ENCODE peak calls at places on chromosomes 4 and X, in ten cellular contexts. R is stimulated activated CD4-positive, alpha-beta T cell treated with anti-CD3 and anti-CD28 coated beads, Interleukin-12 subunit alpha, Interleukin-12 subunit beta, amount 100 ng/mL, for 48 hours; G is NCI-H1417; A is stimulated activated CD8-positive, alpha-beta memory T cell treated with anti-CD3 and anti-CD28 coated beads, Interleukin-2, amount 100 ng/mL, for 1 hour; E is esophagus squamous epithelium; O is iPS-NIHi11; Y is dorsolateral prefrontal cortex; T is EL; U is sciatic nerve; B is GM12864. K is an unnamed sample.

GRCh38 chr4:144645621-144646522 is at the start of gene HHIP:
- DNase-seq in G (peak; percentile 45), E (no peak), B (no peak), U (peak; percentile 78), T (peak; percentile 59), O (peak; percentile 71), Y (peak; percentile 76), R (no peak), A (no peak), K (peak; percentile 11)

GRCh38 chr4:65670331-65671031 is at the start of gene EPHA5:
- DNase-seq in B (no peak), O (peak; percentile 69), T (peak; percentile 80), U (peak; percentile 88), R (peak; percentile 0), A (no peak), G (peak; percentile 73), E (no peak), Y (peak; percentile 77), K (peak; percentile 1)

GRCh38 chr4:7127591-7127990 is 59.7 kb upstream of the GRPEL1 start:
- DNase-seq in O (no peak), U (no peak), R (no peak), G (no peak), T (no peak), B (no peak), E (no peak), A (no peak), Y (no peak), K (no peak)

GRCh38 chr4:19348746-19349145 is 903.0 kb upstream of the SLIT2 start:
- DNase-seq in O (no peak), G (no peak), T (no peak), Y (no peak), E (no peak), R (no peak), A (no peak), B (no peak), U (no peak), K (no peak)

GRCh38 chr4:121126449-121127006 is 37.6 kb downstream of the TNIP3 start:
- DNase-seq in A (no peak), R (no peak), Y (no peak), B (no peak), U (no peak), E (no peak), O (no peak), T (no peak), G (no peak), K (no peak)

GRCh38 chr4:86508436-86508835 is 85.7 kb upstream of the PTPN13 start:
- DNase-seq in R (no peak), B (no peak), Y (no peak), T (peak; percentile 71), U (no peak), A (no peak), G (no peak), O (no peak), E (no peak), K (no peak)

GRCh38 chrX:110992611-110993010 is 103.4 kb upstream of the PAK3 start:
- DNase-seq in Y (no peak), O (peak; percentile 46), A (no peak), T (peak; percentile 2), B (no peak), G (peak; percentile 48), R (peak; percentile 15), U (no peak), E (no peak), K (peak; percentile 39)

GRCh38 chrX:129622757-129623301 is 31.9 kb downstream of the APLN start:
- DNase-seq in B (no peak), E (no peak), T (peak; percentile 69), Y (no peak), R (no peak), G (no peak), A (no peak), U (no peak), O (peak; percentile 29), K (no peak)

GRCh38 chrX:134604701-134605271 is 53.5 kb downstream of the PLAC1 start:
- DNase-seq in R (no peak), E (no peak), U (no peak), Y (no peak), O (no peak), B (no peak), T (no peak), A (no peak), G (peak; percentile 48), K (no peak)

GRCh38 chrX:39167791-39168190 is 366.5 kb downstream of the MID1IP1 start:
- DNase-seq in T (no peak), B (no peak), O (no peak), E (no peak), R (no peak), A (no peak), G (no peak), Y (no peak), U (no peak), K (no peak)

GRCh38 chr4:144582975-144583374 is 63.0 kb upstream of the HHIP start:
- DNase-seq in U (no peak), A (no peak), R (no peak), B (no peak), Y (no peak), E (no peak), T (no peak), G (no peak), O (no peak), K (no peak)

GRCh38 chr4:122739174-122739573 is 6.7 kb downstream of the BBS12 start:
- DNase-seq in A (no peak), B (no peak), O (no peak), T (peak; percentile 66), R (no peak), G (no peak), U (no peak), Y (no peak), E (no peak), K (no peak)

GRCh38 chr4:163378661-163379060 is 35.0 kb downstream of the NPY5R start:
- DNase-seq in B (no peak), A (no peak), T (no peak), E (no peak), G (no peak), U (no peak), Y (no peak), O (no peak), R (no peak), K (no peak)

GRCh38 chrX:50067435-50068292 is 133.1 kb downstream of the AKAP4 start:
- DNase-seq in O (peak; percentile 74), U (no peak), G (peak; percentile 59), A (no peak), Y (peak; percentile 30), B (no peak), E (no peak), R (no peak), T (peak; percentile 11), K (no peak)

GRCh38 chrX:28581522-28581921 is 5.7 kb upstream of the IL1RAPL1 start:
- DNase-seq in A (no peak), G (no peak), O (no peak), U (no peak), T (no peak), R (no peak), E (no peak), Y (no peak), B (no peak), K (no peak)

GRCh38 chr4:142203505-142203904 is 567.1 kb downstream of the IL15 start:
- DNase-seq in B (no peak), R (no peak), T (no peak), E (no peak), A (no peak), O (no peak), G (no peak), Y (no peak), U (no peak), K (no peak)

GRCh38 chr4:74435296-74435695 is 9.6 kb upstream of the AREG start:
- DNase-seq in Y (no peak), R (no peak), O (no peak), A (no peak), T (no peak), B (no peak), E (no peak), U (no peak), G (no peak), K (no peak)

GRCh38 chr4:164204434-164204833 is 549.5 kb upstream of the SMIM31 start:
- DNase-seq in Y (no peak), O (peak; percentile 40), A (no peak), E (no peak), B (no peak), T (peak; percentile 4), G (no peak), R (no peak), U (no peak), K (no peak)

GRCh38 chr4:141497627-141498026 is 138.8 kb upstream of the IL15 start:
- DNase-seq in Y (no peak), O (no peak), U (no peak), R (no peak), A (no peak), B (peak; percentile 18), G (no peak), T (no peak), E (no peak), K (no peak)

GRCh38 chrX:72634321-72634720 is 61.7 kb upstream of the HDAC8 start:
- DNase-seq in G (no peak), T (no peak), R (no peak), E (no peak), B (no peak), Y (no peak), U (no peak), A (no peak), O (no peak), K (no peak)

GRCh38 chrX:103120748-103121147 is 27.8 kb upstream of the NXF3 start:
- DNase-seq in G (no peak), B (no peak), Y (no peak), O (no peak), E (no peak), R (no peak), T (no peak), U (no peak), A (no peak), K (no peak)

GRCh38 chrX:111376897-111377601 is 34.9 kb downstream of the DCX start:
- DNase-seq in Y (no peak), A (no peak), T (no peak), E (no peak), U (no peak), G (peak; percentile 70), O (peak; percentile 11), B (no peak), R (no peak), K (no peak)

GRCh38 chr4:116180056-116180690 is 905.2 kb downstream of the TRAM1L1 start:
- DNase-seq in U (no peak), R (no peak), B (no peak), E (no peak), O (peak; percentile 23), Y (no peak), A (no peak), T (no peak), G (no peak), K (no peak)

GRCh38 chrX:9816094-9816700 is 30.0 kb downstream of the SHROOM2 start:
- DNase-seq in A (no peak), O (no peak), R (no peak), Y (no peak), G (no peak), E (no peak), T (peak; percentile 6), U (no peak), B (no peak), K (no peak)

GRCh38 chr4:161463436-161463835 is 700.4 kb downstream of the FSTL5 start:
- DNase-seq in U (no peak), O (no peak), Y (no peak), E (no peak), B (no peak), A (no peak), R (no peak), G (no peak), T (no peak), K (no peak)

GRCh38 chrX:129665916-129666644 is 11.3 kb upstream of the APLN start:
- DNase-seq in Y (no peak), R (no peak), E (no peak), O (no peak), B (no peak), G (no peak), T (peak; percentile 90), U (no peak), A (no peak), K (no peak)

GRCh38 chr4:90078440-90078839 is 48.8 kb upstream of the CCSER1 start:
- DNase-seq in B (no peak), Y (no peak), U (no peak), G (no peak), A (no peak), O (no peak), T (no peak), R (no peak), E (no peak), K (no peak)

GRCh38 chrX:150200820-150201287 is 162.3 kb upstream of the MAMLD1 start:
- DNase-seq in Y (peak; percentile 30), E (no peak), T (peak; percentile 98), G (no peak), R (peak; percentile 34), O (no peak), A (no peak), B (peak; percentile 57), U (no peak), K (no peak)

K was measured in CD4-positive, CD25-positive, alpha-beta regulatory T cell.